ENCODE peak calls at places on chromosomes 4 and X, in nine cellular contexts. One of them, this sample, is unnamed.

GRCh38 chr4:81470456-81471327 is 1.0 kb downstream of the RASGEF1B start:
- DNase-seq in astrocyte of the spinal cord: no peak
- DNase-seq in uterus: peak
- DNase-seq in dorsolateral prefrontal cortex: no peak
- DNase-seq in HCT116: no peak
- DNase-seq in ovary: no peak
- DNase-seq in choroid plexus epithelial cell: peak
- DNase-seq in lung: peak
- DNase-seq in heart right ventricle: peak
- DNase-seq in this sample: peak

GRCh38 chrX:27680726-27681125 is 90.6 kb downstream of the DCAF8L2 start:
- DNase-seq in astrocyte of the spinal cord: peak
- DNase-seq in uterus: no peak
- DNase-seq in dorsolateral prefrontal cortex: no peak
- DNase-seq in HCT116: no peak
- DNase-seq in ovary: no peak
- DNase-seq in choroid plexus epithelial cell: peak
- DNase-seq in lung: no peak
- DNase-seq in heart right ventricle: no peak
- DNase-seq in this sample: peak

GRCh38 chrX:84709987-84710386 is 207.7 kb upstream of the HDX start:
- DNase-seq in astrocyte of the spinal cord: no peak
- DNase-seq in uterus: no peak
- DNase-seq in dorsolateral prefrontal cortex: no peak
- DNase-seq in HCT116: no peak
- DNase-seq in ovary: no peak
- DNase-seq in choroid plexus epithelial cell: no peak
- DNase-seq in lung: no peak
- DNase-seq in heart right ventricle: no peak
- DNase-seq in this sample: no peak

GRCh38 chr4:7103599-7104365 is 35.9 kb upstream of the GRPEL1 start:
- DNase-seq in astrocyte of the spinal cord: no peak
- DNase-seq in uterus: peak
- DNase-seq in dorsolateral prefrontal cortex: peak
- DNase-seq in HCT116: no peak
- DNase-seq in ovary: peak
- DNase-seq in choroid plexus epithelial cell: no peak
- DNase-seq in lung: peak
- DNase-seq in heart right ventricle: peak
- DNase-seq in this sample: no peak

GRCh38 chr4:25703731-25704388 is 48.2 kb downstream of the SLC34A2 start:
- DNase-seq in astrocyte of the spinal cord: no peak
- DNase-seq in uterus: no peak
- DNase-seq in dorsolateral prefrontal cortex: no peak
- DNase-seq in HCT116: no peak
- DNase-seq in ovary: no peak
- DNase-seq in choroid plexus epithelial cell: no peak
- DNase-seq in lung: no peak
- DNase-seq in heart right ventricle: no peak
- DNase-seq in this sample: no peak

GRCh38 chrX:9785944-9786741 is at the start of gene SHROOM2:
- DNase-seq in astrocyte of the spinal cord: no peak
- DNase-seq in uterus: no peak
- DNase-seq in dorsolateral prefrontal cortex: no peak
- DNase-seq in HCT116: no peak
- DNase-seq in ovary: peak
- DNase-seq in choroid plexus epithelial cell: no peak
- DNase-seq in lung: no peak
- DNase-seq in heart right ventricle: no peak
- DNase-seq in this sample: peak

GRCh38 chr4:128288689-128289106 is 1.1 kb upstream of the PGRMC2 start:
- DNase-seq in astrocyte of the spinal cord: peak
- DNase-seq in uterus: no peak
- DNase-seq in dorsolateral prefrontal cortex: no peak
- DNase-seq in HCT116: no peak
- DNase-seq in ovary: no peak
- DNase-seq in choroid plexus epithelial cell: peak
- DNase-seq in lung: no peak
- DNase-seq in heart right ventricle: no peak
- DNase-seq in this sample: peak

GRCh38 chrX:40158036-40158706 is 60.4 kb upstream of the BCOR start:
- DNase-seq in astrocyte of the spinal cord: no peak
- DNase-seq in uterus: peak
- DNase-seq in dorsolateral prefrontal cortex: no peak
- DNase-seq in HCT116: no peak
- DNase-seq in ovary: peak
- DNase-seq in choroid plexus epithelial cell: no peak
- DNase-seq in lung: no peak
- DNase-seq in heart right ventricle: no peak
- DNase-seq in this sample: no peak

GRCh38 chr4:102116121-102116520 is 229.2 kb downstream of the SLC39A8 start:
- DNase-seq in astrocyte of the spinal cord: no peak
- DNase-seq in uterus: no peak
- DNase-seq in dorsolateral prefrontal cortex: no peak
- DNase-seq in HCT116: no peak
- DNase-seq in ovary: no peak
- DNase-seq in choroid plexus epithelial cell: no peak
- DNase-seq in lung: no peak
- DNase-seq in heart right ventricle: no peak
- DNase-seq in this sample: no peak

GRCh38 chrX:118872102-118872566 is 48.5 kb downstream of the ZCCHC12 start:
- DNase-seq in astrocyte of the spinal cord: no peak
- DNase-seq in uterus: no peak
- DNase-seq in dorsolateral prefrontal cortex: no peak
- DNase-seq in HCT116: no peak
- DNase-seq in ovary: no peak
- DNase-seq in choroid plexus epithelial cell: no peak
- DNase-seq in lung: peak
- DNase-seq in heart right ventricle: peak
- DNase-seq in this sample: no peak

GRCh38 chr4:137909910-137910309 is 332.2 kb downstream of the SLC7A11 start:
- DNase-seq in astrocyte of the spinal cord: no peak
- DNase-seq in uterus: no peak
- DNase-seq in dorsolateral prefrontal cortex: no peak
- DNase-seq in HCT116: no peak
- DNase-seq in ovary: no peak
- DNase-seq in choroid plexus epithelial cell: peak
- DNase-seq in lung: no peak
- DNase-seq in heart right ventricle: no peak
- DNase-seq in this sample: no peak

GRCh38 chrX:14872355-14872754 is 514 bp downstream of the FANCB start:
- DNase-seq in astrocyte of the spinal cord: no peak
- DNase-seq in uterus: no peak
- DNase-seq in dorsolateral prefrontal cortex: no peak
- DNase-seq in HCT116: no peak
- DNase-seq in ovary: no peak
- DNase-seq in choroid plexus epithelial cell: no peak
- DNase-seq in lung: no peak
- DNase-seq in heart right ventricle: no peak
- DNase-seq in this sample: no peak

GRCh38 chr4:2318476-2318875 is 56.6 kb upstream of the MXD4 start:
- DNase-seq in astrocyte of the spinal cord: no peak
- DNase-seq in uterus: no peak
- DNase-seq in dorsolateral prefrontal cortex: no peak
- DNase-seq in HCT116: no peak
- DNase-seq in ovary: no peak
- DNase-seq in choroid plexus epithelial cell: no peak
- DNase-seq in lung: peak
- DNase-seq in heart right ventricle: no peak
- DNase-seq in this sample: no peak
- TF ChIP-seq CTCF in astrocyte of the spinal cord: no peak
- TF ChIP-seq CTCF in uterus: no peak
- TF ChIP-seq CTCF in dorsolateral prefrontal cortex: no peak
- TF ChIP-seq CTCF in HCT116: no peak
- TF ChIP-seq CTCF in ovary: no peak
- TF ChIP-seq CTCF in choroid plexus epithelial cell: no peak
- TF ChIP-seq CTCF in lung: no peak
- TF ChIP-seq CTCF in heart right ventricle: no peak
- TF ChIP-seq CTCF in this sample: no peak

GRCh38 chrX:70455366-70456202 is 10.9 kb downstream of the DLG3 start:
- DNase-seq in astrocyte of the spinal cord: no peak
- DNase-seq in uterus: no peak
- DNase-seq in dorsolateral prefrontal cortex: no peak
- DNase-seq in HCT116: no peak
- DNase-seq in ovary: no peak
- DNase-seq in choroid plexus epithelial cell: no peak
- DNase-seq in lung: no peak
- DNase-seq in heart right ventricle: no peak
- DNase-seq in this sample: no peak
- H3K4me3 ChIP-seq in astrocyte of the spinal cord: peak
- H3K4me3 ChIP-seq in uterus: peak
- H3K4me3 ChIP-seq in dorsolateral prefrontal cortex: peak
- H3K4me3 ChIP-seq in HCT116: peak
- H3K4me3 ChIP-seq in ovary: peak
- H3K4me3 ChIP-seq in choroid plexus epithelial cell: peak
- H3K4me3 ChIP-seq in lung: peak
- H3K4me3 ChIP-seq in heart right ventricle: peak
- H3K4me3 ChIP-seq in this sample: peak

GRCh38 chr4:163110442-163110841 is 56.2 kb downstream of the NAF1 start:
- DNase-seq in astrocyte of the spinal cord: no peak
- DNase-seq in uterus: no peak
- DNase-seq in dorsolateral prefrontal cortex: no peak
- DNase-seq in HCT116: no peak
- DNase-seq in ovary: no peak
- DNase-seq in choroid plexus epithelial cell: no peak
- DNase-seq in lung: no peak
- DNase-seq in heart right ventricle: no peak
- DNase-seq in this sample: no peak

GRCh38 chr4:163111588-163111987 is 55.1 kb downstream of the NAF1 start:
- DNase-seq in astrocyte of the spinal cord: peak
- DNase-seq in uterus: no peak
- DNase-seq in dorsolateral prefrontal cortex: no peak
- DNase-seq in HCT116: no peak
- DNase-seq in ovary: no peak
- DNase-seq in choroid plexus epithelial cell: peak
- DNase-seq in lung: no peak
- DNase-seq in heart right ventricle: no peak
- DNase-seq in this sample: peak

GRCh38 chr4:163108614-163109013 is 58.1 kb downstream of the NAF1 start:
- DNase-seq in astrocyte of the spinal cord: no peak
- DNase-seq in uterus: no peak
- DNase-seq in dorsolateral prefrontal cortex: no peak
- DNase-seq in HCT116: no peak
- DNase-seq in ovary: no peak
- DNase-seq in choroid plexus epithelial cell: no peak
- DNase-seq in lung: no peak
- DNase-seq in heart right ventricle: no peak
- DNase-seq in this sample: no peak

GRCh38 chr4:163109967-163110366 is 56.7 kb downstream of the NAF1 start:
- DNase-seq in astrocyte of the spinal cord: no peak
- DNase-seq in uterus: no peak
- DNase-seq in dorsolateral prefrontal cortex: no peak
- DNase-seq in HCT116: no peak
- DNase-seq in ovary: no peak
- DNase-seq in choroid plexus epithelial cell: no peak
- DNase-seq in lung: no peak
- DNase-seq in heart right ventricle: no peak
- DNase-seq in this sample: no peak

DNA sequence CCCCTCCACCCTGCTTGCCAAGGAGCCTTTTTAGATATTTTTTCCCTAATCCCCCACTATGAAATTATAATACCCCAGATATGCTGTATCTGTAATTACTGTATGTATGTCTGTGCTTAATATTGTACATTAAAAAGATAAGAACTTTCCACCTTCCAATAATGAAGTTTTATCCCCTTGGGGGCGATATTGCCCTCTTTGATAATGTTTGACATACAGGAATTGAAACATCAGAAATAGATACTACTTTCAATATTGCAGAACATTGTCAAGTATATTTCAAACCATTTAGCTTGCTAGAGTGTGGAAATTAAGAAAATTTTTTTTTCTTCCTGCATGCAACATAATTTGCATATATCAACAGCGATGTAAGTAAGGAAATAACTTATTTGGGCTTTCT is 58.9 kb downstream of the NAF1 start:
- DNase-seq in astrocyte of the spinal cord: peak
- DNase-seq in uterus: no peak
- DNase-seq in dorsolateral prefrontal cortex: no peak
- DNase-seq in HCT116: peak
- DNase-seq in ovary: no peak
- DNase-seq in choroid plexus epithelial cell: peak
- DNase-seq in lung: no peak
- DNase-seq in heart right ventricle: no peak
- DNase-seq in this sample: peak
- TF ChIP-seq CTCF in astrocyte of the spinal cord: peak
- TF ChIP-seq CTCF in uterus: no peak
- TF ChIP-seq CTCF in dorsolateral prefrontal cortex: no peak
- TF ChIP-seq CTCF in HCT116: peak
- TF ChIP-seq CTCF in ovary: no peak
- TF ChIP-seq CTCF in choroid plexus epithelial cell: peak
- TF ChIP-seq CTCF in lung: no peak
- TF ChIP-seq CTCF in heart right ventricle: no peak
- TF ChIP-seq CTCF in this sample: no peak

GRCh38 chrX:11376163-11376562 is 83.0 kb downstream of the AMELX start:
- DNase-seq in astrocyte of the spinal cord: no peak
- DNase-seq in uterus: no peak
- DNase-seq in dorsolateral prefrontal cortex: no peak
- DNase-seq in HCT116: no peak
- DNase-seq in ovary: no peak
- DNase-seq in choroid plexus epithelial cell: no peak
- DNase-seq in lung: no peak
- DNase-seq in heart right ventricle: no peak
- DNase-seq in this sample: no peak

GRCh38 chrX:11375614-11376119 is 82.5 kb downstream of the AMELX start:
- DNase-seq in astrocyte of the spinal cord: no peak
- DNase-seq in uterus: no peak
- DNase-seq in dorsolateral prefrontal cortex: no peak
- DNase-seq in HCT116: no peak
- DNase-seq in ovary: no peak
- DNase-seq in choroid plexus epithelial cell: no peak
- DNase-seq in lung: no peak
- DNase-seq in heart right ventricle: no peak
- DNase-seq in this sample: no peak

GRCh38 chrX:11382935-11383334 is 89.7 kb downstream of the AMELX start:
- DNase-seq in astrocyte of the spinal cord: no peak
- DNase-seq in uterus: no peak
- DNase-seq in dorsolateral prefrontal cortex: no peak
- DNase-seq in HCT116: no peak
- DNase-seq in ovary: no peak
- DNase-seq in choroid plexus epithelial cell: no peak
- DNase-seq in lung: no peak
- DNase-seq in heart right ventricle: no peak
- DNase-seq in this sample: no peak

GRCh38 chrX:11381464-11381863 is 88.3 kb downstream of the AMELX start:
- DNase-seq in astrocyte of the spinal cord: peak
- DNase-seq in uterus: no peak
- DNase-seq in dorsolateral prefrontal cortex: no peak
- DNase-seq in HCT116: peak
- DNase-seq in ovary: peak
- DNase-seq in choroid plexus epithelial cell: peak
- DNase-seq in lung: no peak
- DNase-seq in heart right ventricle: peak
- DNase-seq in this sample: peak

DNA sequence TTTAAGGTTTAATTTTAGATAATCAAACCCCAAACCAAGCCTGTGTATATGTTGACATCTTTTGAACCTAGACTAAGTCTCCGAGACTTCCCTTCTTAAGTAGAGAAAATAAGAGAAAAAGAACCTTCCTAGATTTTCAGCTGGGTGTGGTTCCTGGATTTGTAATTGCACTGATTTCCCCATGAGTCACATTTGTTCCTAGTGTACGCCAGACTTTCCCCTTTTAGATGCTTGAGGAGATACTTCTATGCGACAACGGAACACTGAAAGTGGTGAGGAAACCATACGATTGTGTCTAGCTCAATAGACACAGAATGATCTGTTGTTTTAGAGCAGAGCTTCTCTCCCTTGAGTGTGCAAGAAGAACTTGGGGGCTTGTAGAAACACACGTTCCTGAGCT is 87.0 kb downstream of the AMELX start:
- DNase-seq in astrocyte of the spinal cord: peak
- DNase-seq in uterus: no peak
- DNase-seq in dorsolateral prefrontal cortex: no peak
- DNase-seq in HCT116: no peak
- DNase-seq in ovary: no peak
- DNase-seq in choroid plexus epithelial cell: peak
- DNase-seq in lung: no peak
- DNase-seq in heart right ventricle: no peak
- DNase-seq in this sample: peak
- H3K4me3 ChIP-seq in astrocyte of the spinal cord: no peak
- H3K4me3 ChIP-seq in uterus: no peak
- H3K4me3 ChIP-seq in dorsolateral prefrontal cortex: no peak
- H3K4me3 ChIP-seq in HCT116: no peak
- H3K4me3 ChIP-seq in ovary: no peak
- H3K4me3 ChIP-seq in choroid plexus epithelial cell: no peak
- H3K4me3 ChIP-seq in lung: no peak
- H3K4me3 ChIP-seq in heart right ventricle: no peak
- H3K4me3 ChIP-seq in this sample: no peak

This sample was measured in cardiac fibroblast.